ENCODE peak calls at places on chromosomes 7 and 10, in ten cellular contexts. C is suprapubic skin, B is prostate gland, Y is fibroblast of lung, N is dorsolateral prefrontal cortex, R is cardiac muscle cell, F is SJCRH30, L is brain microvascular endothelial cell, X is A673, P is IMR-90. G is an unnamed sample.

GRCh38 chr7:2106920-2107319 is 125.8 kb downstream of the MAD1L1 start:
- DNase-seq in B (no peak), C (no peak), P (peak; percentile 67), F (no peak), N (no peak), R (no peak), L (peak; percentile 20), Y (peak; percentile 69), X (no peak), G (no peak)

GRCh38 chr7:135508853-135509588 is 881 bp downstream of the CNOT4 start:
- DNase-seq in R (peak; percentile 37), X (peak; percentile 42), Y (peak; percentile 34), L (peak; percentile 7), C (no peak), B (peak; percentile 7), F (peak; percentile 64), N (no peak), P (peak; percentile 20), G (no peak)

GRCh38 chr7:135772639-135773019 is 24.0 kb upstream of the FAM180A start:
- DNase-seq in C (no peak), P (no peak), F (peak; percentile 37), Y (no peak), N (no peak), R (no peak), L (no peak), X (no peak), B (no peak), G (no peak)

GRCh38 chr10:1737222-1738061 is at the start of gene ADARB2:
- DNase-seq in C (no peak), N (peak; percentile 39), Y (peak; percentile 2), F (no peak), P (no peak), R (peak; percentile 92), B (peak; percentile 59), X (peak; percentile 47), L (peak; percentile 1), G (peak; percentile 74)

GRCh38 chr7:133959505-133959904 is 167.6 kb upstream of the LRGUK start:
- DNase-seq in P (no peak), C (no peak), Y (no peak), R (no peak), F (no peak), B (no peak), X (no peak), L (no peak), N (no peak), G (no peak)

GRCh38 chr7:91465595-91466061 is 201.4 kb downstream of the FZD1 start:
- DNase-seq in R (no peak), L (peak; percentile 1), N (no peak), F (no peak), Y (peak; percentile 45), X (no peak), P (no peak), B (no peak), C (no peak), G (no peak)

GRCh38 chr10:44723654-44724053 is 187.5 kb upstream of the TMEM72 start:
- DNase-seq in N (no peak), F (no peak), C (no peak), R (no peak), L (peak; percentile 77), Y (peak; percentile 86), X (no peak), B (no peak), P (peak; percentile 82), G (no peak)

GRCh38 chr10:5811387-5811821 is 1.8 kb downstream of the GDI2 start:
- DNase-seq in F (peak; percentile 38), Y (peak; percentile 74), N (no peak), C (no peak), R (peak; percentile 67), B (no peak), X (peak; percentile 60), P (peak; percentile 64), L (no peak), G (no peak)

GRCh38 chr7:92831716-92832622 is 4.4 kb downstream of the CDK6 start:
- DNase-seq in L (peak; percentile 90), Y (peak; percentile 95), F (peak; percentile 55), R (no peak), C (no peak), B (no peak), P (peak; percentile 96), N (no peak), X (no peak), G (no peak)

GRCh38 chr7:142445019-142445686 is 187.3 kb upstream of the PRSS58 start:
- DNase-seq in P (no peak), F (no peak), B (no peak), C (no peak), R (peak; percentile 56), Y (no peak), L (no peak), X (peak; percentile 13), N (no peak), G (no peak)

GRCh38 chr10:43012578-43012977 is 64.3 kb upstream of the RET start:
- DNase-seq in P (no peak), N (no peak), R (no peak), B (no peak), C (no peak), L (no peak), X (no peak), Y (no peak), F (no peak), G (no peak)

GRCh38 chr10:15069230-15069629 is 19.3 kb downstream of the ACBD7 start:
- DNase-seq in L (no peak), C (no peak), N (no peak), B (no peak), R (no peak), F (no peak), Y (no peak), X (no peak), P (no peak), G (no peak)

GRCh38 chr7:148975896-148976295 is 52.4 kb downstream of the PDIA4 start:
- DNase-seq in P (no peak), N (no peak), B (no peak), F (peak; percentile 40), C (no peak), Y (no peak), X (no peak), R (no peak), L (no peak), G (no peak)

GRCh38 chr10:22633528-22633927 is 80.8 kb downstream of the PIP4K2A start:
- DNase-seq in Y (no peak), F (no peak), P (no peak), X (no peak), B (no peak), C (no peak), R (no peak), L (no peak), N (no peak), G (no peak)
- H3K27ac ChIP-seq in Y (no peak overlapping the region), F (no peak overlapping the region), P (no peak overlapping the region), X (no peak overlapping the region), B (peak overlapping the region; percentile 4), C (peak overlapping the region; percentile 21), R (no peak overlapping the region), L (no peak overlapping the region), N (peak overlapping the region; percentile 98), G (peak overlapping the region; percentile 91)

GRCh38 chr10:32960022-32960421 is 2.0 kb upstream of the ITGB1 start:
- DNase-seq in P (no peak), N (no peak), L (no peak), C (no peak), R (no peak), X (no peak), F (no peak), Y (no peak), B (no peak), G (no peak)
- H3K27ac ChIP-seq in P (peak overlapping the region; percentile 92), N (no peak overlapping the region), L (peak overlapping the region; percentile 98), C (no peak overlapping the region), R (no peak overlapping the region), X (peak overlapping the region; percentile 99), F (no peak overlapping the region), Y (peak overlapping the region; percentile 100), B (no peak overlapping the region), G (no peak overlapping the region)

GRCh38 chr7:19106308-19107141 is 10.9 kb downstream of the TWIST1 start:
- DNase-seq in X (no peak), L (no peak), N (no peak), F (no peak), B (no peak), Y (no peak), P (no peak), C (no peak), R (peak; percentile 43), G (no peak)
- H3K27ac ChIP-seq in X (no peak overlapping the region), L (no peak overlapping the region), N (no peak overlapping the region), F (no peak overlapping the region), B (no peak overlapping the region), Y (no peak overlapping the region), P (no peak overlapping the region), C (peak overlapping the region; percentile 88), R (no peak overlapping the region), G (no peak overlapping the region)

DNA sequence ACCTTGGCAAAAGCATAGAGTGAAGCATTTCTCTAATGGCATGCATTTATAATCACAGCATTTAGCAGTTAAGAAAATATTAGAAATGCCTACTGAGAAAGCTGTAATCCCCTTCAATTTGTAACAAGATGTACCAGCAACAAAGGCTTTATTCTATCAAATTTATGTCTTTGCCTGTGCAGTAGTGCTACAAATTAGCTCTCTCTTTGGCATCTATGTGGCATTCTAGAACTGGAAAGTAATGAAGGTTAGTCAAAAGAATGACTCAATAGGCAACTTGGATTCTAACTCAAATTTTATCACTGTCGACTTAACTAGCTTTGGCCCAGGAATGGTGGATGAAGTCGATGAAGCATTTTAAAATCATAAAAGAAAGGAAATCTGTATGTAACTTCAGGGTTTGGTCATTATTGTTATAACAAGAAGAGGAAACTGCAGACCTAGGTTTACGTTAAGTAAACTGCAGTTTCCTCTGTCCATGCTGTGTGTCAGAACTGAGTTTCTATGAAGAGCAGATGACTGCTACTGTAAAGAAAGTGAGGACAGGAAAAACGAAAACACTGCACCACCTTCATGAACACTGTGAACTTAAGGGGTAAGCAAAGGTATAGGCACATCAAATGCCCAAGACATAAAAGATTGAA is 140.0 kb downstream of the RAPGEF5 start:
- DNase-seq in Y (no peak), N (no peak), L (no peak), X (no peak), C (no peak), F (no peak), R (no peak), B (no peak), P (no peak), G (no peak)
- H3K27ac ChIP-seq in Y (no peak overlapping the region), N (peak overlapping the region; percentile 96), L (no peak overlapping the region), X (no peak overlapping the region), C (no peak overlapping the region), F (no peak overlapping the region), R (no peak overlapping the region), B (no peak overlapping the region), P (no peak overlapping the region), G (peak overlapping the region; percentile 95)

GRCh38 chr7:20200361-20200760 is 16.8 kb downstream of the MACC1 start:
- DNase-seq in C (no peak), F (no peak), L (no peak), Y (no peak), N (no peak), R (no peak), B (no peak), P (no peak), X (no peak), G (no peak)
- H3K27ac ChIP-seq in C (no peak overlapping the region), F (no peak overlapping the region), L (no peak overlapping the region), Y (no peak overlapping the region), N (no peak overlapping the region), R (no peak overlapping the region), B (no peak overlapping the region), P (no peak overlapping the region), X (no peak overlapping the region), G (no peak overlapping the region)

GRCh38 chr10:122642726-122643605 is 56.7 kb downstream of the C10orf120 start:
- DNase-seq in L (no peak), X (no peak), N (no peak), F (no peak), P (no peak), Y (no peak), B (no peak), R (no peak), C (peak; percentile 35), G (no peak)
- H3K27ac ChIP-seq in L (no peak overlapping the region), X (no peak overlapping the region), N (no peak overlapping the region), F (no peak overlapping the region), P (no peak overlapping the region), Y (no peak overlapping the region), B (no peak overlapping the region), R (no peak overlapping the region), C (no peak overlapping the region), G (no peak overlapping the region)

G was measured in caudate nucleus.